ENCODE peak calls at places on chromosome 19, in six cellular contexts. G is Jurkat, Clone E6-1; R is left lobe of liver; B is osteocyte; O is naive thymus-derived CD8-positive, alpha-beta T cell; A is GM12865. U is an unnamed sample.

GRCh38 chr19:1468274-1469199 is 10.5 kb downstream of the C19orf25 start:
- DNase-seq in G (no peak), R (no peak), B (no peak), O (no peak), A (peak), U (no peak)

GRCh38 chr19:42353341-42354015 is 28.0 kb downstream of the MEGF8 start:
- DNase-seq in G (no peak), R (no peak), B (no peak), O (no peak), A (no peak), U (no peak)

GRCh38 chr19:29517412-29517811 is 8.4 kb upstream of the VSTM2B start:
- DNase-seq in G (no peak), R (no peak), B (no peak), O (no peak), A (no peak), U (no peak)

GRCh38 chr19:17553256-17553655 is 2.2 kb upstream of the COLGALT1 start:
- DNase-seq in G (no peak), R (peak), B (no peak), O (no peak), A (peak), U (peak)

GRCh38 chr19:10878253-10878652 is 6.9 kb downstream of the CARM1 start:
- DNase-seq in G (no peak), R (no peak), B (no peak), O (no peak), A (peak), U (no peak)

GRCh38 chr19:18339703-18340102 is 695 bp upstream of the PGPEP1 start:
- DNase-seq in G (no peak), R (no peak), B (no peak), O (no peak), A (peak), U (no peak)

GRCh38 chr19:41352609-41353465 is 885 bp downstream of the TGFB1 start:
- DNase-seq in G (no peak), R (no peak), B (peak), O (peak), A (peak), U (peak)

GRCh38 chr19:56612737-56613136 is 17.6 kb downstream of the ZNF71 start:
- DNase-seq in G (no peak), R (no peak), B (no peak), O (no peak), A (no peak), U (no peak)

GRCh38 chr19:15138427-15138826 is 31.2 kb downstream of the SYDE1 start:
- DNase-seq in G (no peak), R (no peak), B (no peak), O (no peak), A (no peak), U (no peak)

GRCh38 chr19:48487944-48488343 is 18.8 kb downstream of the CYTH2 start:
- DNase-seq in G (no peak), R (no peak), B (no peak), O (no peak), A (no peak), U (no peak)

GRCh38 chr19:33374406-33374703 is 846 bp downstream of the CEBPG start:
- DNase-seq in G (no peak), R (no peak), B (no peak), O (no peak), A (peak), U (peak)

U was measured in DND-41.